ENCODE peak calls at places on chromosomes 16 and 17, in seven cellular contexts. L, Q, Z, V, G, A and E are unnamed samples.

GRCh38 chr17:792277-792676 is 10.1 kb downstream of the MRM3 start:
- DNase-seq in A (no peak), Q (no peak), G (no peak), L (no peak), V (no peak), Z (no peak), E (no peak)

GRCh38 chr17:81094744-81095607 is 60.0 kb downstream of the BAIAP2 start:
- DNase-seq in Z (peak), G (peak), L (peak), Q (peak), A (no peak), V (peak), E (peak)

GRCh38 chr17:60141111-60142018 is 8.4 kb upstream of the CA4 start:
- DNase-seq in L (no peak), Q (no peak), Z (no peak), G (no peak), A (no peak), V (peak), E (no peak)

GRCh38 chr16:3992297-3993051 is 112.0 kb upstream of the CREBBP start:
- DNase-seq in A (no peak), V (peak), L (no peak), G (no peak), Q (no peak), Z (no peak), E (no peak)

GRCh38 chr16:73713817-73714495 is 582.7 kb upstream of the PSMD7 start:
- DNase-seq in A (no peak), G (no peak), Q (no peak), L (no peak), V (peak), Z (peak), E (no peak)

GRCh38 chr17:8173056-8173870 is 2.9 kb downstream of the TMEM107 start:
- DNase-seq in A (peak), G (peak), Z (peak), V (peak), Q (no peak), L (no peak), E (peak)

GRCh38 chr17:82870091-82870491 is 30.3 kb upstream of the ZNF750 start:
- DNase-seq in G (no peak), Z (no peak), A (no peak), Q (no peak), L (no peak), V (no peak), E (no peak)

GRCh38 chr17:39002991-39003715 is 36.0 kb upstream of the FBXO47 start:
- DNase-seq in A (no peak), G (no peak), V (no peak), L (peak), Q (peak), Z (no peak), E (peak)

GRCh38 chr17:15261063-15261817 is 3.9 kb downstream of the PMP22 start:
- DNase-seq in Z (peak), G (no peak), Q (no peak), A (no peak), L (peak), V (peak), E (peak)

GRCh38 chr17:5705876-5706420 is 121.6 kb upstream of the NLRP1 start:
- DNase-seq in A (no peak), G (no peak), V (no peak), Z (no peak), L (no peak), Q (no peak), E (no peak)

GRCh38 chr17:76709077-76709950 is 1.5 kb downstream of the MXRA7 start:
- DNase-seq in A (no peak), L (peak), V (peak), Q (no peak), Z (peak), G (peak), E (peak)

GRCh38 chr17:21353326-21354010 is 22.7 kb upstream of the KCNJ12 start:
- DNase-seq in Q (no peak), G (no peak), L (no peak), Z (no peak), V (no peak), A (no peak), E (no peak)

GRCh38 chr17:81697261-81698044 is 5.7 kb upstream of the MRPL12 start:
- DNase-seq in Z (no peak), A (no peak), L (no peak), Q (no peak), G (no peak), V (no peak), E (no peak)

GRCh38 chr16:58499615-58500328 is at the start of gene NDRG4:
- DNase-seq in Z (peak), Q (no peak), A (peak), G (peak), V (peak), L (peak), E (peak)

GRCh38 chr16:61295311-61295710 is 740.9 kb downstream of the CDH8 start:
- DNase-seq in Q (no peak), G (no peak), A (no peak), V (no peak), Z (no peak), L (no peak), E (no peak)

GRCh38 chr17:39000021-39000601 is 32.9 kb upstream of the FBXO47 start:
- DNase-seq in V (no peak), L (no peak), A (no peak), Q (no peak), Z (no peak), G (no peak), E (no peak)

GRCh38 chr17:75695830-75696271 is 25.4 kb upstream of the ITGB4 start:
- DNase-seq in Z (peak), A (no peak), V (no peak), G (no peak), L (no peak), Q (no peak), E (peak)

GRCh38 chr17:75010683-75011406 is 1.6 kb upstream of the MRPL58 start:
- DNase-seq in L (no peak), Z (peak), V (no peak), Q (no peak), A (no peak), G (no peak), E (no peak)

GRCh38 chr17:6510321-6511023 is 45.9 kb downstream of the PITPNM3 start:
- DNase-seq in G (no peak), Z (no peak), V (no peak), Q (no peak), A (no peak), L (no peak), E (no peak)

GRCh38 chr17:32491371-32492280 is 4.8 kb downstream of the CDK5R1 start:
- DNase-seq in V (no peak), A (peak), Z (no peak), Q (no peak), L (no peak), G (no peak), E (no peak)

GRCh38 chr17:1259910-1260389 is 10.3 kb upstream of the BHLHA9 start:
- DNase-seq in G (no peak), V (no peak), Z (no peak), A (no peak), Q (no peak), L (no peak), E (no peak)

GRCh38 chr17:5283531-5284315 is 1.6 kb downstream of the RABEP1 start:
- DNase-seq in A (no peak), Q (no peak), L (no peak), Z (no peak), G (no peak), V (peak), E (no peak)

GRCh38 chr17:63714550-63715277 is 14.8 kb upstream of the LIMD2 start:
- DNase-seq in G (no peak), V (no peak), A (no peak), Q (no peak), Z (no peak), L (no peak), E (no peak)

GRCh38 chr17:29625037-29625750 is 2.5 kb upstream of the CORO6 start:
- DNase-seq in Z (peak), Q (no peak), A (no peak), G (no peak), V (peak), L (no peak), E (no peak)

GRCh38 chr17:18198530-18198929 is 14.9 kb downstream of the ALKBH5 start:
- DNase-seq in Q (no peak), L (no peak), Z (no peak), A (no peak), G (no peak), V (no peak), E (no peak)

GRCh38 chr17:3892095-3892998 is 506 bp downstream of the CAMKK1 start:
- DNase-seq in L (peak), Z (peak), G (no peak), Q (peak), A (peak), V (peak), E (peak)

GRCh38 chr17:50396261-50397110 is 837 bp downstream of the LRRC59 start:
- DNase-seq in A (peak), L (peak), Q (no peak), Z (peak), V (no peak), G (no peak), E (peak)

GRCh38 chr17:33949100-33949499 is 306.0 kb upstream of the CCL2 start:
- DNase-seq in A (no peak), Z (no peak), V (peak), Q (no peak), G (no peak), L (no peak), E (no peak)

GRCh38 chr17:47630614-47631013 is 19.1 kb upstream of the KPNB1 start:
- DNase-seq in V (no peak), G (no peak), Z (no peak), A (no peak), Q (no peak), L (no peak), E (no peak)

GRCh38 chr17:42179911-42180410 is 981 bp downstream of the KCNH4 start:
- DNase-seq in Z (peak), A (peak), V (peak), G (no peak), L (no peak), Q (peak), E (peak)

GRCh38 chr17:42494673-42495072 is 36.0 kb downstream of the ATP6V0A1 start:
- DNase-seq in V (no peak), L (no peak), Z (no peak), A (no peak), G (no peak), Q (no peak), E (no peak)

GRCh38 chr17:57999496-58000017 is 7.5 kb downstream of the SRSF1 start:
- DNase-seq in G (no peak), Q (no peak), Z (no peak), V (peak), L (no peak), A (peak), E (no peak)

GRCh38 chr17:19647697-19648474 is 665 bp upstream of the ALDH3A2 start:
- DNase-seq in G (peak), Z (peak), V (peak), A (peak), L (peak), Q (peak), E (peak)

GRCh38 chr17:12613566-12613965 is 52.1 kb upstream of the MYOCD start:
- DNase-seq in L (no peak), V (no peak), Z (peak), Q (no peak), G (no peak), A (no peak), E (no peak)

GRCh38 chr16:67562918-67563707 is 787 bp downstream of the CTCF start:
- DNase-seq in Z (peak), L (no peak), V (peak), Q (peak), A (no peak), G (no peak), E (peak)

GRCh38 chr16:3541527-3542152 is 35.6 kb downstream of the NLRC3 start:
- DNase-seq in Z (no peak), G (no peak), A (no peak), L (no peak), Q (no peak), V (peak), E (no peak)

GRCh38 chr16:4272114-4272954 is 489 bp downstream of the TFAP4 start:
- DNase-seq in Q (no peak), Z (peak), V (peak), L (peak), A (peak), G (no peak), E (peak)

GRCh38 chr17:14197582-14197981 is 39.1 kb downstream of the CDRT15 start:
- DNase-seq in L (no peak), A (no peak), G (no peak), Z (no peak), Q (peak), V (no peak), E (no peak)